ENCODE peak calls at places on chromosomes 11 and 22, in nine cellular contexts. One of them, this sample, is unnamed.

GRCh38 chr22:43081968-43082367 is 7.2 kb downstream of the TTLL1 start:
- DNase-seq in GM12891: no peak
- DNase-seq in omental fat pad: no peak
- DNase-seq in H54: no peak
- DNase-seq in mesendoderm: no peak
- DNase-seq in HFF-Myc: no peak
- DNase-seq in stimulated activated CD8-positive, alpha-beta memory T cell treated with anti-CD3 and anti-CD28 coated beads, Interleukin-4, amount 100 ng/mL, for 1 hour: no peak
- DNase-seq in activated T-helper 9 cell treated with anti-CD3 and anti-CD28 coated beads, Interleukin-2, amount 50 U/mL, for 16 hours: no peak
- DNase-seq in neuronal stem cell: no peak
- DNase-seq in this sample: no peak

GRCh38 chr11:30911247-30911646 is 325.1 kb upstream of the MPPED2 start:
- DNase-seq in omental fat pad: no peak
- DNase-seq in mesendoderm: peak
- DNase-seq in neuronal stem cell: no peak
- DNase-seq in activated T-helper 9 cell treated with anti-CD3 and anti-CD28 coated beads, Interleukin-2, amount 50 U/mL, for 16 hours: no peak
- DNase-seq in stimulated activated CD8-positive, alpha-beta memory T cell treated with anti-CD3 and anti-CD28 coated beads, Interleukin-4, amount 100 ng/mL, for 1 hour: no peak
- DNase-seq in H54: no peak
- DNase-seq in HFF-Myc: no peak
- DNase-seq in GM12891: no peak
- DNase-seq in this sample: peak

GRCh38 chr11:64723117-64723906 is at the start of gene NRXN2:
- DNase-seq in stimulated activated CD8-positive, alpha-beta memory T cell treated with anti-CD3 and anti-CD28 coated beads, Interleukin-4, amount 100 ng/mL, for 1 hour: peak
- DNase-seq in neuronal stem cell: peak
- DNase-seq in HFF-Myc: peak
- DNase-seq in mesendoderm: peak
- DNase-seq in activated T-helper 9 cell treated with anti-CD3 and anti-CD28 coated beads, Interleukin-2, amount 50 U/mL, for 16 hours: peak
- DNase-seq in H54: peak
- DNase-seq in GM12891: peak
- DNase-seq in omental fat pad: no peak
- DNase-seq in this sample: peak

GRCh38 chr22:20297414-20298109 is 22.3 kb downstream of the DGCR6L start:
- DNase-seq in neuronal stem cell: no peak
- DNase-seq in HFF-Myc: no peak
- DNase-seq in stimulated activated CD8-positive, alpha-beta memory T cell treated with anti-CD3 and anti-CD28 coated beads, Interleukin-4, amount 100 ng/mL, for 1 hour: no peak
- DNase-seq in H54: no peak
- DNase-seq in mesendoderm: no peak
- DNase-seq in omental fat pad: no peak
- DNase-seq in GM12891: no peak
- DNase-seq in activated T-helper 9 cell treated with anti-CD3 and anti-CD28 coated beads, Interleukin-2, amount 50 U/mL, for 16 hours: no peak
- DNase-seq in this sample: no peak

GRCh38 chr11:102869354-102869753 is 5.4 kb downstream of the MMP12 start:
- DNase-seq in GM12891: no peak
- DNase-seq in activated T-helper 9 cell treated with anti-CD3 and anti-CD28 coated beads, Interleukin-2, amount 50 U/mL, for 16 hours: no peak
- DNase-seq in neuronal stem cell: no peak
- DNase-seq in stimulated activated CD8-positive, alpha-beta memory T cell treated with anti-CD3 and anti-CD28 coated beads, Interleukin-4, amount 100 ng/mL, for 1 hour: no peak
- DNase-seq in omental fat pad: no peak
- DNase-seq in mesendoderm: no peak
- DNase-seq in HFF-Myc: peak
- DNase-seq in H54: no peak
- DNase-seq in this sample: no peak

GRCh38 chr22:27412866-27413445 is 388.6 kb downstream of the MN1 start:
- DNase-seq in neuronal stem cell: no peak
- DNase-seq in HFF-Myc: no peak
- DNase-seq in stimulated activated CD8-positive, alpha-beta memory T cell treated with anti-CD3 and anti-CD28 coated beads, Interleukin-4, amount 100 ng/mL, for 1 hour: no peak
- DNase-seq in H54: no peak
- DNase-seq in mesendoderm: no peak
- DNase-seq in GM12891: no peak
- DNase-seq in omental fat pad: no peak
- DNase-seq in activated T-helper 9 cell treated with anti-CD3 and anti-CD28 coated beads, Interleukin-2, amount 50 U/mL, for 16 hours: no peak
- DNase-seq in this sample: no peak

GRCh38 chr11:79152511-79152910 is 288.3 kb downstream of the TENM4 start:
- DNase-seq in GM12891: no peak
- DNase-seq in omental fat pad: no peak
- DNase-seq in HFF-Myc: no peak
- DNase-seq in neuronal stem cell: no peak
- DNase-seq in stimulated activated CD8-positive, alpha-beta memory T cell treated with anti-CD3 and anti-CD28 coated beads, Interleukin-4, amount 100 ng/mL, for 1 hour: no peak
- DNase-seq in H54: no peak
- DNase-seq in mesendoderm: no peak
- DNase-seq in activated T-helper 9 cell treated with anti-CD3 and anti-CD28 coated beads, Interleukin-2, amount 50 U/mL, for 16 hours: no peak
- DNase-seq in this sample: no peak

GRCh38 chr11:77147668-77148321 is 19.7 kb downstream of the MYO7A start:
- DNase-seq in GM12891: peak
- DNase-seq in mesendoderm: peak
- DNase-seq in HFF-Myc: no peak
- DNase-seq in H54: no peak
- DNase-seq in activated T-helper 9 cell treated with anti-CD3 and anti-CD28 coated beads, Interleukin-2, amount 50 U/mL, for 16 hours: no peak
- DNase-seq in neuronal stem cell: no peak
- DNase-seq in omental fat pad: no peak
- DNase-seq in stimulated activated CD8-positive, alpha-beta memory T cell treated with anti-CD3 and anti-CD28 coated beads, Interleukin-4, amount 100 ng/mL, for 1 hour: no peak
- DNase-seq in this sample: peak

GRCh38 chr22:36182056-36182455 is 19.6 kb downstream of the APOL4 start:
- DNase-seq in neuronal stem cell: no peak
- DNase-seq in mesendoderm: no peak
- DNase-seq in omental fat pad: no peak
- DNase-seq in H54: no peak
- DNase-seq in HFF-Myc: no peak
- DNase-seq in activated T-helper 9 cell treated with anti-CD3 and anti-CD28 coated beads, Interleukin-2, amount 50 U/mL, for 16 hours: no peak
- DNase-seq in stimulated activated CD8-positive, alpha-beta memory T cell treated with anti-CD3 and anti-CD28 coated beads, Interleukin-4, amount 100 ng/mL, for 1 hour: no peak
- DNase-seq in GM12891: no peak
- DNase-seq in this sample: no peak

GRCh38 chr11:135027461-135027860 is 615.4 kb upstream of the B3GAT1 start:
- DNase-seq in HFF-Myc: no peak
- DNase-seq in activated T-helper 9 cell treated with anti-CD3 and anti-CD28 coated beads, Interleukin-2, amount 50 U/mL, for 16 hours: no peak
- DNase-seq in neuronal stem cell: peak
- DNase-seq in GM12891: peak
- DNase-seq in mesendoderm: peak
- DNase-seq in stimulated activated CD8-positive, alpha-beta memory T cell treated with anti-CD3 and anti-CD28 coated beads, Interleukin-4, amount 100 ng/mL, for 1 hour: no peak
- DNase-seq in omental fat pad: no peak
- DNase-seq in H54: no peak
- DNase-seq in this sample: no peak

GRCh38 chr11:62573006-62573591 is 592 bp downstream of the EEF1G start:
- DNase-seq in mesendoderm: peak
- DNase-seq in stimulated activated CD8-positive, alpha-beta memory T cell treated with anti-CD3 and anti-CD28 coated beads, Interleukin-4, amount 100 ng/mL, for 1 hour: no peak
- DNase-seq in GM12891: no peak
- DNase-seq in omental fat pad: no peak
- DNase-seq in H54: no peak
- DNase-seq in neuronal stem cell: no peak
- DNase-seq in activated T-helper 9 cell treated with anti-CD3 and anti-CD28 coated beads, Interleukin-2, amount 50 U/mL, for 16 hours: no peak
- DNase-seq in HFF-Myc: no peak
- DNase-seq in this sample: peak

GRCh38 chr11:70423523-70424505 is 25.5 kb downstream of the CTTN start:
- DNase-seq in stimulated activated CD8-positive, alpha-beta memory T cell treated with anti-CD3 and anti-CD28 coated beads, Interleukin-4, amount 100 ng/mL, for 1 hour: peak
- DNase-seq in HFF-Myc: peak
- DNase-seq in omental fat pad: no peak
- DNase-seq in H54: peak
- DNase-seq in GM12891: peak
- DNase-seq in activated T-helper 9 cell treated with anti-CD3 and anti-CD28 coated beads, Interleukin-2, amount 50 U/mL, for 16 hours: no peak
- DNase-seq in neuronal stem cell: no peak
- DNase-seq in mesendoderm: peak
- DNase-seq in this sample: no peak

GRCh38 chr11:101870510-101870909 is 44.3 kb upstream of the CEP126 start:
- DNase-seq in mesendoderm: no peak
- DNase-seq in H54: no peak
- DNase-seq in omental fat pad: no peak
- DNase-seq in GM12891: no peak
- DNase-seq in neuronal stem cell: no peak
- DNase-seq in stimulated activated CD8-positive, alpha-beta memory T cell treated with anti-CD3 and anti-CD28 coated beads, Interleukin-4, amount 100 ng/mL, for 1 hour: no peak
- DNase-seq in HFF-Myc: peak
- DNase-seq in activated T-helper 9 cell treated with anti-CD3 and anti-CD28 coated beads, Interleukin-2, amount 50 U/mL, for 16 hours: no peak
- DNase-seq in this sample: no peak

GRCh38 chr11:27370374-27370773 is 7.4 kb upstream of the CCDC34 start:
- DNase-seq in stimulated activated CD8-positive, alpha-beta memory T cell treated with anti-CD3 and anti-CD28 coated beads, Interleukin-4, amount 100 ng/mL, for 1 hour: no peak
- DNase-seq in mesendoderm: peak
- DNase-seq in omental fat pad: no peak
- DNase-seq in neuronal stem cell: no peak
- DNase-seq in activated T-helper 9 cell treated with anti-CD3 and anti-CD28 coated beads, Interleukin-2, amount 50 U/mL, for 16 hours: no peak
- DNase-seq in GM12891: no peak
- DNase-seq in HFF-Myc: no peak
- DNase-seq in H54: no peak
- DNase-seq in this sample: no peak

GRCh38 chr11:1101318-1102089 is 26.8 kb downstream of the MUC2 start:
- DNase-seq in neuronal stem cell: no peak
- DNase-seq in H54: no peak
- DNase-seq in GM12891: no peak
- DNase-seq in HFF-Myc: no peak
- DNase-seq in omental fat pad: no peak
- DNase-seq in activated T-helper 9 cell treated with anti-CD3 and anti-CD28 coated beads, Interleukin-2, amount 50 U/mL, for 16 hours: no peak
- DNase-seq in mesendoderm: no peak
- DNase-seq in stimulated activated CD8-positive, alpha-beta memory T cell treated with anti-CD3 and anti-CD28 coated beads, Interleukin-4, amount 100 ng/mL, for 1 hour: no peak
- DNase-seq in this sample: no peak

GRCh38 chr22:34808618-34809017 is 257.3 kb upstream of the ISX start:
- DNase-seq in H54: no peak
- DNase-seq in neuronal stem cell: peak
- DNase-seq in mesendoderm: peak
- DNase-seq in activated T-helper 9 cell treated with anti-CD3 and anti-CD28 coated beads, Interleukin-2, amount 50 U/mL, for 16 hours: no peak
- DNase-seq in GM12891: no peak
- DNase-seq in HFF-Myc: no peak
- DNase-seq in stimulated activated CD8-positive, alpha-beta memory T cell treated with anti-CD3 and anti-CD28 coated beads, Interleukin-4, amount 100 ng/mL, for 1 hour: no peak
- DNase-seq in omental fat pad: no peak
- DNase-seq in this sample: no peak

GRCh38 chr11:110830344-110831141 is 118.3 kb upstream of the ARHGAP20 start:
- DNase-seq in omental fat pad: no peak
- DNase-seq in activated T-helper 9 cell treated with anti-CD3 and anti-CD28 coated beads, Interleukin-2, amount 50 U/mL, for 16 hours: no peak
- DNase-seq in neuronal stem cell: no peak
- DNase-seq in H54: no peak
- DNase-seq in stimulated activated CD8-positive, alpha-beta memory T cell treated with anti-CD3 and anti-CD28 coated beads, Interleukin-4, amount 100 ng/mL, for 1 hour: no peak
- DNase-seq in GM12891: no peak
- DNase-seq in HFF-Myc: no peak
- DNase-seq in mesendoderm: peak
- DNase-seq in this sample: no peak

GRCh38 chr11:35932641-35933571 is 11.0 kb upstream of the LDLRAD3 start:
- DNase-seq in neuronal stem cell: no peak
- DNase-seq in mesendoderm: no peak
- DNase-seq in stimulated activated CD8-positive, alpha-beta memory T cell treated with anti-CD3 and anti-CD28 coated beads, Interleukin-4, amount 100 ng/mL, for 1 hour: no peak
- DNase-seq in omental fat pad: no peak
- DNase-seq in H54: no peak
- DNase-seq in GM12891: no peak
- DNase-seq in HFF-Myc: no peak
- DNase-seq in activated T-helper 9 cell treated with anti-CD3 and anti-CD28 coated beads, Interleukin-2, amount 50 U/mL, for 16 hours: no peak
- DNase-seq in this sample: no peak

GRCh38 chr11:47044112-47044511 is 107.6 kb downstream of the CSTPP1 start:
- DNase-seq in activated T-helper 9 cell treated with anti-CD3 and anti-CD28 coated beads, Interleukin-2, amount 50 U/mL, for 16 hours: no peak
- DNase-seq in H54: no peak
- DNase-seq in mesendoderm: no peak
- DNase-seq in GM12891: no peak
- DNase-seq in neuronal stem cell: no peak
- DNase-seq in stimulated activated CD8-positive, alpha-beta memory T cell treated with anti-CD3 and anti-CD28 coated beads, Interleukin-4, amount 100 ng/mL, for 1 hour: no peak
- DNase-seq in omental fat pad: no peak
- DNase-seq in HFF-Myc: no peak
- DNase-seq in this sample: no peak

GRCh38 chr11:134911514-134912180 is 499.6 kb upstream of the B3GAT1 start:
- DNase-seq in neuronal stem cell: no peak
- DNase-seq in H54: no peak
- DNase-seq in omental fat pad: no peak
- DNase-seq in GM12891: no peak
- DNase-seq in HFF-Myc: no peak
- DNase-seq in mesendoderm: no peak
- DNase-seq in stimulated activated CD8-positive, alpha-beta memory T cell treated with anti-CD3 and anti-CD28 coated beads, Interleukin-4, amount 100 ng/mL, for 1 hour: no peak
- DNase-seq in activated T-helper 9 cell treated with anti-CD3 and anti-CD28 coated beads, Interleukin-2, amount 50 U/mL, for 16 hours: no peak
- DNase-seq in this sample: no peak

GRCh38 chr11:123645576-123645975 is 8.8 kb downstream of the SCN3B start:
- DNase-seq in H54: no peak
- DNase-seq in HFF-Myc: no peak
- DNase-seq in GM12891: no peak
- DNase-seq in stimulated activated CD8-positive, alpha-beta memory T cell treated with anti-CD3 and anti-CD28 coated beads, Interleukin-4, amount 100 ng/mL, for 1 hour: no peak
- DNase-seq in mesendoderm: no peak
- DNase-seq in omental fat pad: no peak
- DNase-seq in activated T-helper 9 cell treated with anti-CD3 and anti-CD28 coated beads, Interleukin-2, amount 50 U/mL, for 16 hours: no peak
- DNase-seq in neuronal stem cell: no peak
- DNase-seq in this sample: peak

GRCh38 chr11:108901359-108901758 is 236.5 kb downstream of the DDX10 start:
- DNase-seq in omental fat pad: no peak
- DNase-seq in activated T-helper 9 cell treated with anti-CD3 and anti-CD28 coated beads, Interleukin-2, amount 50 U/mL, for 16 hours: no peak
- DNase-seq in neuronal stem cell: no peak
- DNase-seq in H54: no peak
- DNase-seq in GM12891: no peak
- DNase-seq in stimulated activated CD8-positive, alpha-beta memory T cell treated with anti-CD3 and anti-CD28 coated beads, Interleukin-4, amount 100 ng/mL, for 1 hour: no peak
- DNase-seq in mesendoderm: no peak
- DNase-seq in HFF-Myc: no peak
- DNase-seq in this sample: no peak

GRCh38 chr22:33723915-33724314 is 196.4 kb downstream of the LARGE1 start:
- DNase-seq in H54: no peak
- DNase-seq in activated T-helper 9 cell treated with anti-CD3 and anti-CD28 coated beads, Interleukin-2, amount 50 U/mL, for 16 hours: no peak
- DNase-seq in GM12891: no peak
- DNase-seq in HFF-Myc: no peak
- DNase-seq in omental fat pad: no peak
- DNase-seq in neuronal stem cell: no peak
- DNase-seq in stimulated activated CD8-positive, alpha-beta memory T cell treated with anti-CD3 and anti-CD28 coated beads, Interleukin-4, amount 100 ng/mL, for 1 hour: no peak
- DNase-seq in mesendoderm: no peak
- DNase-seq in this sample: no peak

GRCh38 chr11:134861490-134862107 is 449.6 kb upstream of the B3GAT1 start:
- DNase-seq in stimulated activated CD8-positive, alpha-beta memory T cell treated with anti-CD3 and anti-CD28 coated beads, Interleukin-4, amount 100 ng/mL, for 1 hour: no peak
- DNase-seq in HFF-Myc: no peak
- DNase-seq in GM12891: no peak
- DNase-seq in activated T-helper 9 cell treated with anti-CD3 and anti-CD28 coated beads, Interleukin-2, amount 50 U/mL, for 16 hours: no peak
- DNase-seq in omental fat pad: no peak
- DNase-seq in H54: no peak
- DNase-seq in neuronal stem cell: no peak
- DNase-seq in mesendoderm: no peak
- DNase-seq in this sample: peak

GRCh38 chr11:1870326-1870696 is 17.4 kb downstream of the LSP1 start:
- DNase-seq in mesendoderm: no peak
- DNase-seq in stimulated activated CD8-positive, alpha-beta memory T cell treated with anti-CD3 and anti-CD28 coated beads, Interleukin-4, amount 100 ng/mL, for 1 hour: no peak
- DNase-seq in GM12891: no peak
- DNase-seq in activated T-helper 9 cell treated with anti-CD3 and anti-CD28 coated beads, Interleukin-2, amount 50 U/mL, for 16 hours: no peak
- DNase-seq in omental fat pad: no peak
- DNase-seq in neuronal stem cell: no peak
- DNase-seq in HFF-Myc: no peak
- DNase-seq in H54: no peak
- DNase-seq in this sample: no peak

GRCh38 chr11:82776377-82776776 is 42.7 kb upstream of the FAM181B start:
- DNase-seq in GM12891: no peak
- DNase-seq in HFF-Myc: no peak
- DNase-seq in neuronal stem cell: no peak
- DNase-seq in mesendoderm: peak
- DNase-seq in H54: no peak
- DNase-seq in stimulated activated CD8-positive, alpha-beta memory T cell treated with anti-CD3 and anti-CD28 coated beads, Interleukin-4, amount 100 ng/mL, for 1 hour: no peak
- DNase-seq in activated T-helper 9 cell treated with anti-CD3 and anti-CD28 coated beads, Interleukin-2, amount 50 U/mL, for 16 hours: no peak
- DNase-seq in omental fat pad: no peak
- DNase-seq in this sample: no peak

GRCh38 chr22:39266398-39267030 is 21.7 kb upstream of the PDGFB start:
- DNase-seq in GM12891: peak
- DNase-seq in neuronal stem cell: no peak
- DNase-seq in stimulated activated CD8-positive, alpha-beta memory T cell treated with anti-CD3 and anti-CD28 coated beads, Interleukin-4, amount 100 ng/mL, for 1 hour: no peak
- DNase-seq in H54: no peak
- DNase-seq in activated T-helper 9 cell treated with anti-CD3 and anti-CD28 coated beads, Interleukin-2, amount 50 U/mL, for 16 hours: no peak
- DNase-seq in HFF-Myc: no peak
- DNase-seq in omental fat pad: no peak
- DNase-seq in mesendoderm: no peak
- DNase-seq in this sample: peak

GRCh38 chr11:86809561-86809960 is 9.2 kb downstream of the PRSS23 start:
- DNase-seq in H54: no peak
- DNase-seq in GM12891: no peak
- DNase-seq in neuronal stem cell: no peak
- DNase-seq in activated T-helper 9 cell treated with anti-CD3 and anti-CD28 coated beads, Interleukin-2, amount 50 U/mL, for 16 hours: no peak
- DNase-seq in stimulated activated CD8-positive, alpha-beta memory T cell treated with anti-CD3 and anti-CD28 coated beads, Interleukin-4, amount 100 ng/mL, for 1 hour: no peak
- DNase-seq in HFF-Myc: no peak
- DNase-seq in omental fat pad: no peak
- DNase-seq in mesendoderm: no peak
- DNase-seq in this sample: no peak

GRCh38 chr22:30882181-30882771 is 86.3 kb downstream of the MORC2 start:
- DNase-seq in stimulated activated CD8-positive, alpha-beta memory T cell treated with anti-CD3 and anti-CD28 coated beads, Interleukin-4, amount 100 ng/mL, for 1 hour: no peak
- DNase-seq in mesendoderm: peak
- DNase-seq in neuronal stem cell: no peak
- DNase-seq in HFF-Myc: no peak
- DNase-seq in activated T-helper 9 cell treated with anti-CD3 and anti-CD28 coated beads, Interleukin-2, amount 50 U/mL, for 16 hours: no peak
- DNase-seq in GM12891: no peak
- DNase-seq in omental fat pad: no peak
- DNase-seq in H54: no peak
- DNase-seq in this sample: no peak

GRCh38 chr11:117345039-117345438 is 17.4 kb downstream of the CEP164 start:
- DNase-seq in GM12891: no peak
- DNase-seq in omental fat pad: no peak
- DNase-seq in HFF-Myc: no peak
- DNase-seq in mesendoderm: no peak
- DNase-seq in neuronal stem cell: no peak
- DNase-seq in stimulated activated CD8-positive, alpha-beta memory T cell treated with anti-CD3 and anti-CD28 coated beads, Interleukin-4, amount 100 ng/mL, for 1 hour: no peak
- DNase-seq in activated T-helper 9 cell treated with anti-CD3 and anti-CD28 coated beads, Interleukin-2, amount 50 U/mL, for 16 hours: no peak
- DNase-seq in H54: no peak
- DNase-seq in this sample: no peak

GRCh38 chr11:72920001-72920400 is 105.8 kb downstream of the ATG16L2 start:
- DNase-seq in stimulated activated CD8-positive, alpha-beta memory T cell treated with anti-CD3 and anti-CD28 coated beads, Interleukin-4, amount 100 ng/mL, for 1 hour: no peak
- DNase-seq in neuronal stem cell: no peak
- DNase-seq in mesendoderm: no peak
- DNase-seq in activated T-helper 9 cell treated with anti-CD3 and anti-CD28 coated beads, Interleukin-2, amount 50 U/mL, for 16 hours: no peak
- DNase-seq in HFF-Myc: no peak
- DNase-seq in H54: no peak
- DNase-seq in GM12891: no peak
- DNase-seq in omental fat pad: no peak
- DNase-seq in this sample: no peak